ENCODE peak calls at places on chromosomes 1 and 21, in five cellular contexts. One of them, this sample, is unnamed.

GRCh38 chr1:45643978-45644377 is 20.1 kb upstream of the CCDC17 start:
- DNase-seq in mesothelial cell of epicardium: no peak
- DNase-seq in cardiac fibroblast: no peak
- DNase-seq in heart right ventricle: no peak
- DNase-seq in GM06990: no peak
- DNase-seq in this sample: no peak

GRCh38 chr1:179228783-179229213 is 679 bp downstream of the ABL2 start:
- DNase-seq in mesothelial cell of epicardium: peak; percentile 55
- DNase-seq in cardiac fibroblast: no peak
- DNase-seq in heart right ventricle: peak; percentile 47
- DNase-seq in GM06990: no peak
- DNase-seq in this sample: peak; percentile 31

GRCh38 chr1:29156543-29157268 is 25.0 kb downstream of the SRSF4 start:
- DNase-seq in cardiac fibroblast: peak; percentile 35
- DNase-seq in mesothelial cell of epicardium: peak; percentile 55
- DNase-seq in GM06990: no peak
- DNase-seq in heart right ventricle: no peak
- DNase-seq in this sample: no peak

GRCh38 chr1:40185951-40186864 is 25.0 kb downstream of the RLF start:
- DNase-seq in heart right ventricle: no peak
- DNase-seq in mesothelial cell of epicardium: no peak
- DNase-seq in GM06990: peak; percentile 72
- DNase-seq in cardiac fibroblast: peak; percentile 49
- DNase-seq in this sample: no peak

GRCh38 chr1:220879509-220880366 is 495 bp downstream of the HLX start:
- DNase-seq in heart right ventricle: peak; percentile 43
- DNase-seq in cardiac fibroblast: peak; percentile 46
- DNase-seq in GM06990: peak; percentile 43
- DNase-seq in mesothelial cell of epicardium: no peak
- DNase-seq in this sample: no peak

GRCh38 chr1:19209439-19209989 is 552 bp downstream of the UBR4 start:
- DNase-seq in heart right ventricle: peak; percentile 26
- DNase-seq in cardiac fibroblast: peak; percentile 63
- DNase-seq in mesothelial cell of epicardium: no peak
- DNase-seq in GM06990: no peak
- DNase-seq in this sample: no peak

GRCh38 chr1:109932679-109933078 is 22.0 kb downstream of the CSF1 start:
- DNase-seq in GM06990: no peak
- DNase-seq in mesothelial cell of epicardium: peak; percentile 9
- DNase-seq in heart right ventricle: no peak
- DNase-seq in cardiac fibroblast: no peak
- DNase-seq in this sample: no peak

GRCh38 chr1:226820935-226821718 is 49.3 kb upstream of the PSEN2 start:
- DNase-seq in mesothelial cell of epicardium: peak; percentile 46
- DNase-seq in heart right ventricle: peak; percentile 91
- DNase-seq in cardiac fibroblast: peak; percentile 97
- DNase-seq in GM06990: no peak
- DNase-seq in this sample: no peak

GRCh38 chr1:159000070-159000409 is 9.7 kb upstream of the IFI16 start:
- DNase-seq in heart right ventricle: no peak
- DNase-seq in mesothelial cell of epicardium: no peak
- DNase-seq in GM06990: no peak
- DNase-seq in cardiac fibroblast: no peak
- DNase-seq in this sample: no peak

GRCh38 chr1:242468749-242469148 is 55.7 kb downstream of the PLD5 start:
- DNase-seq in GM06990: no peak
- DNase-seq in heart right ventricle: no peak
- DNase-seq in mesothelial cell of epicardium: no peak
- DNase-seq in cardiac fibroblast: no peak
- DNase-seq in this sample: no peak

GRCh38 chr1:227273557-227273956 is 44.7 kb downstream of the CDC42BPA start:
- DNase-seq in cardiac fibroblast: peak; percentile 36
- DNase-seq in heart right ventricle: no peak
- DNase-seq in mesothelial cell of epicardium: no peak
- DNase-seq in GM06990: no peak
- DNase-seq in this sample: no peak

GRCh38 chr1:181129771-181130606 is 41.5 kb downstream of the IER5 start:
- DNase-seq in GM06990: peak; percentile 80
- DNase-seq in cardiac fibroblast: no peak
- DNase-seq in heart right ventricle: no peak
- DNase-seq in mesothelial cell of epicardium: no peak
- DNase-seq in this sample: no peak

GRCh38 chr1:115677570-115677969 is 35.8 kb downstream of the VANGL1 start:
- DNase-seq in mesothelial cell of epicardium: no peak
- DNase-seq in heart right ventricle: no peak
- DNase-seq in cardiac fibroblast: no peak
- DNase-seq in GM06990: no peak
- DNase-seq in this sample: no peak

GRCh38 chr1:179129702-179130473 is 48.0 kb downstream of the TOR3A start:
- DNase-seq in mesothelial cell of epicardium: no peak
- DNase-seq in heart right ventricle: no peak
- DNase-seq in GM06990: peak; percentile 64
- DNase-seq in cardiac fibroblast: peak; percentile 49
- DNase-seq in this sample: no peak

GRCh38 chr1:119582801-119583200 is 65.3 kb downstream of the ZNF697 start:
- DNase-seq in cardiac fibroblast: peak; percentile 79
- DNase-seq in heart right ventricle: peak; percentile 43
- DNase-seq in GM06990: no peak
- DNase-seq in mesothelial cell of epicardium: peak; percentile 59
- DNase-seq in this sample: peak; percentile 47

GRCh38 chr1:173002891-173003582 is 47.7 kb downstream of the TNFSF18 start:
- DNase-seq in mesothelial cell of epicardium: no peak
- DNase-seq in cardiac fibroblast: peak; percentile 98
- DNase-seq in heart right ventricle: no peak
- DNase-seq in GM06990: no peak
- DNase-seq in this sample: no peak

GRCh38 chr1:25797939-25798338 is 2.1 kb upstream of the SELENON start:
- DNase-seq in GM06990: no peak
- DNase-seq in cardiac fibroblast: peak; percentile 42
- DNase-seq in heart right ventricle: no peak
- DNase-seq in mesothelial cell of epicardium: no peak
- DNase-seq in this sample: peak; percentile 42

GRCh38 chr1:109910963-109911798 is 532 bp downstream of the CSF1 start:
- DNase-seq in mesothelial cell of epicardium: peak; percentile 43
- DNase-seq in cardiac fibroblast: peak; percentile 20
- DNase-seq in heart right ventricle: no peak
- DNase-seq in GM06990: peak; percentile 50
- DNase-seq in this sample: peak; percentile 14

GRCh38 chr1:63777965-63778880 is 4.4 kb downstream of the ROR1 start:
- DNase-seq in heart right ventricle: no peak
- DNase-seq in GM06990: no peak
- DNase-seq in mesothelial cell of epicardium: no peak
- DNase-seq in cardiac fibroblast: no peak
- DNase-seq in this sample: no peak

GRCh38 chr1:203395746-203396145 is 44.8 kb upstream of the FMOD start:
- DNase-seq in heart right ventricle: no peak
- DNase-seq in cardiac fibroblast: no peak
- DNase-seq in mesothelial cell of epicardium: no peak
- DNase-seq in GM06990: no peak
- DNase-seq in this sample: no peak
- TF ChIP-seq CTCF in heart right ventricle: no peak
- TF ChIP-seq CTCF in cardiac fibroblast: no peak
- TF ChIP-seq CTCF in mesothelial cell of epicardium: no peak
- TF ChIP-seq CTCF in GM06990: no peak
- TF ChIP-seq CTCF in this sample: no peak

GRCh38 chr1:248884632-248885295 is 21.3 kb upstream of the PGBD2 start:
- DNase-seq in mesothelial cell of epicardium: no peak
- DNase-seq in heart right ventricle: no peak
- DNase-seq in cardiac fibroblast: no peak
- DNase-seq in GM06990: no peak
- DNase-seq in this sample: no peak
- TF ChIP-seq CTCF in mesothelial cell of epicardium: no peak
- TF ChIP-seq CTCF in heart right ventricle: no peak
- TF ChIP-seq CTCF in cardiac fibroblast: no peak
- TF ChIP-seq CTCF in GM06990: no peak
- TF ChIP-seq CTCF in this sample: peak; percentile 26

DNA sequence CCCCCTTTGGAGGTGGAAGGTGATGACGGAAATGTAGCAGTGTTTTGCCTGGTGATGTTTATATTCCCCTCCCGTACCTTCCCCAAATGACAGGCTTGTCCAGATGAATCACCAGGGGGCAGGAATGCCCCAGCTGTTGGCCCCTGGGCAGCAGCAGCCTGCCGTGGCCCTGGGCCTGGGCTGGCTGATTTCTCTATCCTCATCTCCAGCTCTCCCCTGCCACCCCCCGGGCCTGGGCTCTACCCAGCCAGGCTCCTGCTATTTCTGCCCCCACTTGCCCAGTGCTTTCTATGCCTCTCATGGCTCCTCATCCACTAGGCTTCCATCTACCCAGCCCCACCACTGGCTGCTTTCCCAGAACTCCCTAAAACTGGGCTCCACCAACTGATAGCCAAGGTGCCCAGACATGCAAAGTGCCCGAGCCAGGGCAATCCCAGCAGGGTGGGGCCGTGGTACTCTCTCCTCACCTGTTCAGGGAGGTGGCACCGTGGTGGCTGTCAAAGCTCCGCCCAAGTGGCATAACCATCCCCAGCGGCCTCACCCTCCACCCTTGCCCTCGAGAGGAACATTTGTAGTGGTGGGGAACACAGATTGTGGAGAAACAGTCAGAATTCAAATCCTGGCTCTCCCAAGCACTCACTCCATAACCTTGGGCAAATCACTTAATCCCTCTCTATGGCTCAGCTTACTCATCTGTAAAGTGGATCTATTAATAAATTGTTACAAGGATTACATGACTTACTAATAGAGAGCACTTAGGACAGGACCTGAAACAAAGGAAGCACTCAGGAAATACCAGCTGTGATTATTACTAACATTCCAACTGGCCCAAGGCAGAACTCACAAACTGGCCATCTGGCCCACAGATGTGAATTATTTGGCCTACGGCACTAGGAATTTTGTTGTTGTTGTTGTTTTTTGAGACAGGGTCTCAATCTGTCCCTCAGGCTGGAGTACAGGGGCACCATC is 12.8 kb upstream of the ECE1 start:
- DNase-seq in heart right ventricle: no peak
- DNase-seq in cardiac fibroblast: peak; percentile 92
- DNase-seq in mesothelial cell of epicardium: no peak
- DNase-seq in GM06990: no peak
- DNase-seq in this sample: no peak
- TF ChIP-seq CTCF in heart right ventricle: peak; percentile 31
- TF ChIP-seq CTCF in cardiac fibroblast: peak; percentile 16
- TF ChIP-seq CTCF in mesothelial cell of epicardium: no peak
- TF ChIP-seq CTCF in GM06990: no peak
- TF ChIP-seq CTCF in this sample: no peak

GRCh38 chr21:40166291-40166843 is 299.1 kb downstream of the PCP4 start:
- DNase-seq in mesothelial cell of epicardium: no peak
- DNase-seq in heart right ventricle: no peak
- DNase-seq in GM06990: no peak
- DNase-seq in cardiac fibroblast: no peak
- DNase-seq in this sample: no peak
- TF ChIP-seq CTCF in mesothelial cell of epicardium: no peak
- TF ChIP-seq CTCF in heart right ventricle: no peak
- TF ChIP-seq CTCF in GM06990: no peak
- TF ChIP-seq CTCF in cardiac fibroblast: no peak
- TF ChIP-seq CTCF in this sample: peak; percentile 22

GRCh38 chr1:233300326-233300725 is 4.8 kb upstream of the PCNX2 start:
- DNase-seq in cardiac fibroblast: no peak
- DNase-seq in heart right ventricle: no peak
- DNase-seq in GM06990: no peak
- DNase-seq in mesothelial cell of epicardium: no peak
- DNase-seq in this sample: no peak

GRCh38 chr1:233293556-233294446 is 1.7 kb downstream of the PCNX2 start:
- DNase-seq in cardiac fibroblast: no peak
- DNase-seq in heart right ventricle: no peak
- DNase-seq in GM06990: no peak
- DNase-seq in mesothelial cell of epicardium: no peak
- DNase-seq in this sample: no peak

GRCh38 chr1:233294991-233295774 is at the start of gene PCNX2:
- DNase-seq in heart right ventricle: peak; percentile 16
- DNase-seq in mesothelial cell of epicardium: peak; percentile 55
- DNase-seq in GM06990: peak; percentile 77
- DNase-seq in cardiac fibroblast: peak; percentile 67
- DNase-seq in this sample: peak; percentile 38

GRCh38 chr1:233299450-233299849 is 3.9 kb upstream of the PCNX2 start:
- DNase-seq in mesothelial cell of epicardium: no peak
- DNase-seq in heart right ventricle: no peak
- DNase-seq in GM06990: no peak
- DNase-seq in cardiac fibroblast: no peak
- DNase-seq in this sample: no peak

DNA sequence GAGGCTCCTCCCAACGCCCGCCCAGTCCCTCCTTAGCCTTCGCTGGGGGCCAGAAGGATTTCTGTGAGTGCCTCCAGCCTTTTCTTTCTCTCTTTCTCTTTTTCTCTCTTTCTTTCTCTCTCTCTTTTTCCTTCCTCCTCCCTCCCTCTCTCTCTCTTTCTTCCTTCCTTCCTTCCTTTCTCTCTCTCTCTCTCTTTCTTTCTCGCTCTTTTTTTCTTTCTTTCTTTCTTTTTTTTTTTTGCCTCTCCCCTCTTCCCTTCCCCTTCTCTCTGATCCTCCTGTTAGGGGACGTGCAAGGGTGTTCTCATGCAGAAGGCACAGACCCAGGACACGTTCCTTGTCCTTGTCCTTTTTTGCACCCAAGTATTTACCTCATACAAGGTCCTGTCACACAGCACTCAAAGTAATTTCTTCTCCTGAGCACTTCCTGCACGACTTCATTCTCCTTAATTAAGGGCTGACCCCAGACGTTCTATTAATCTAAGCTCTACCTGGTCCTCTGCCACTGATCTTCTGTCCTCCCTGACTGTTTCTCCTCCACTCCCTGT is 324 bp upstream of the PCNX2 start:
- DNase-seq in GM06990: no peak
- DNase-seq in mesothelial cell of epicardium: no peak
- DNase-seq in heart right ventricle: no peak
- DNase-seq in cardiac fibroblast: peak; percentile 63
- DNase-seq in this sample: no peak
- TF ChIP-seq CTCF in GM06990: no peak
- TF ChIP-seq CTCF in mesothelial cell of epicardium: no peak
- TF ChIP-seq CTCF in heart right ventricle: no peak
- TF ChIP-seq CTCF in cardiac fibroblast: no peak
- TF ChIP-seq CTCF in this sample: no peak

DNA sequence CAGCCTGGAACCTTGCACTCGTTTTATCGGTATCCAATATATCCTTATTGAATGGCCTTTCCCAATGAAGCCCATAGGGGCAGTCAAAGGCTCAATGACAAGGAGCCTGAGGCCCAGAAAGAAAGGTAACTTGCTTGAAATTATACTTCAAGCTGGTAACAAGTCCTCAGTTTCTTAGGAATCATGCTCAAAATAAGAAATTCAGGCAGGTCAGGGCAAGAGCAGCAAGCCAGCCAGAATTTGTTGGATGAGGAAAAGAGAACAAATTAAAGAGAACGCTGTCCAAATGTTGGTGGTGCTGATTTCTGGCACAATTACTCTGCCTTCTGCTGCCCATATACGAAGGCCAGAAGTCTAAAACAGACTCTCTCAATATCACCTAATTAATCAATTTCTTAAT is 77.6 kb downstream of the DDX20 start:
- DNase-seq in cardiac fibroblast: peak; percentile 10
- DNase-seq in mesothelial cell of epicardium: no peak
- DNase-seq in heart right ventricle: no peak
- DNase-seq in GM06990: no peak
- DNase-seq in this sample: no peak
- TF ChIP-seq CTCF in cardiac fibroblast: no peak
- TF ChIP-seq CTCF in mesothelial cell of epicardium: no peak
- TF ChIP-seq CTCF in heart right ventricle: no peak
- TF ChIP-seq CTCF in GM06990: no peak
- TF ChIP-seq CTCF in this sample: peak; percentile 23

GRCh38 chr21:46634966-46635323 is 529 bp upstream of the PRMT2 start:
- DNase-seq in GM06990: no peak
- DNase-seq in heart right ventricle: peak; percentile 74
- DNase-seq in cardiac fibroblast: peak; percentile 89
- DNase-seq in mesothelial cell of epicardium: no peak
- DNase-seq in this sample: no peak
- TF ChIP-seq CTCF in GM06990: no peak
- TF ChIP-seq CTCF in heart right ventricle: peak; percentile 60
- TF ChIP-seq CTCF in cardiac fibroblast: no peak
- TF ChIP-seq CTCF in mesothelial cell of epicardium: peak; percentile 12
- TF ChIP-seq CTCF in this sample: no peak

GRCh38 chr21:43645414-43645891 is 13.8 kb downstream of the HSF2BP start:
- DNase-seq in mesothelial cell of epicardium: no peak
- DNase-seq in heart right ventricle: peak; percentile 69
- DNase-seq in GM06990: peak; percentile 22
- DNase-seq in cardiac fibroblast: peak; percentile 95
- DNase-seq in this sample: peak; percentile 13
- TF ChIP-seq CTCF in mesothelial cell of epicardium: peak; percentile 2
- TF ChIP-seq CTCF in heart right ventricle: peak; percentile 76
- TF ChIP-seq CTCF in GM06990: peak; percentile 57
- TF ChIP-seq CTCF in cardiac fibroblast: peak; percentile 71
- TF ChIP-seq CTCF in this sample: peak; percentile 68

This sample was measured in neural crest cell.